ENCODE peak calls at places on chromosome 17, in four cellular contexts. I, P, D and O are unnamed samples.

GRCh38 chr17:40124279-40125141 is 2.7 kb downstream of the MSL1 start:
- DNase-seq in D (no peak), I (no peak), P (no peak), O (no peak)

GRCh38 chr17:48617515-48618365 is 2.6 kb upstream of the HOXB8 start:
- DNase-seq in I (no peak), P (no peak), D (no peak), O (no peak)

GRCh38 chr17:73261617-73261951 is at the start of gene CPSF4L:
- DNase-seq in D (no peak), I (no peak), P (no peak), O (no peak)

GRCh38 chr17:82693168-82693867 is 5.2 kb downstream of the RAB40B start:
- DNase-seq in P (no peak), I (no peak), D (no peak), O (no peak)

GRCh38 chr17:29514792-29515191 is 52.0 kb downstream of the ABHD15 start:
- DNase-seq in I (no peak), P (no peak), D (no peak), O (no peak)

GRCh38 chr17:52606590-52606989 is 448.1 kb upstream of the CA10 start:
- DNase-seq in D (no peak), P (no peak), I (no peak), O (no peak)

GRCh38 chr17:6470146-6470718 is 26.0 kb downstream of the PIMREG start:
- DNase-seq in D (no peak), I (no peak), P (no peak), O (no peak)

GRCh38 chr17:5354310-5354709 is 65.2 kb downstream of the NUP88 start:
- DNase-seq in D (no peak), I (no peak), P (no peak), O (no peak)

GRCh38 chr17:5510776-5511175 is 24.4 kb downstream of the MIS12 start:
- DNase-seq in P (no peak), I (no peak), D (no peak), O (no peak)

GRCh38 chr17:15261818-15262290 is 3.3 kb downstream of the PMP22 start:
- DNase-seq in D (peak), I (no peak), P (no peak), O (no peak)

DNA sequence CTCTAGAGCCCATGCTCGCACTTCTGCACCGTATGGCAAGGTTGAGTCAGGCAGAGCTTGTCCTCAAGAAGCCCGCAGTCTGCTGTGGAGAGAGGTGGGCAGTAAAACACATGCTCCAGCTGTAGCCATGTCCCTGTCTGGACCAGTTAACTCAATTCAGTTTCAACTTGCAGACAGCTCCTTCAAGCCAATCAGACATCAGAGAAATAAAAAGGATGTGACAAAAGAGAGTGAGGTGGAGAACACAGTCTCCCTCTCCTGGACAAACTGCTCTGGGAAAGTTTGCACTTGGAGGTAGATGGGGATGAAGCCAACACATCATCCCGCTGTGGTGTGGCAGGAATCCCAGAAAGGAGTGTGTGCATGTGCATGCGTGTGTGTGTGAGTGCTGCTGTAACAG is 358.5 kb upstream of the ASIC2 start:
- DNase-seq in P (no peak), I (no peak), D (peak), O (no peak)
- TF ChIP-seq CTCF in P (no peak), I (no peak), D (peak), O (no peak)

GRCh38 chr17:56594528-56595418 is 1.3 kb downstream of the NOG start:
- DNase-seq in D (peak), P (no peak), I (no peak), O (peak)
- TF ChIP-seq CTCF in D (no peak), P (no peak), I (no peak), O (no peak)

GRCh38 chr17:43531955-43532354 is 14.2 kb downstream of the ETV4 start:
- DNase-seq in P (no peak), D (no peak), I (no peak), O (no peak)

GRCh38 chr17:43531082-43531378 is 15.1 kb downstream of the ETV4 start:
- DNase-seq in P (no peak), D (no peak), I (no peak), O (no peak)

GRCh38 chr17:43534909-43535308 is 11.2 kb downstream of the ETV4 start:
- DNase-seq in D (no peak), P (no peak), I (no peak), O (no peak)

GRCh38 chr17:43532581-43532980 is 13.6 kb downstream of the ETV4 start:
- DNase-seq in I (no peak), D (no peak), P (no peak), O (no peak)

DNA sequence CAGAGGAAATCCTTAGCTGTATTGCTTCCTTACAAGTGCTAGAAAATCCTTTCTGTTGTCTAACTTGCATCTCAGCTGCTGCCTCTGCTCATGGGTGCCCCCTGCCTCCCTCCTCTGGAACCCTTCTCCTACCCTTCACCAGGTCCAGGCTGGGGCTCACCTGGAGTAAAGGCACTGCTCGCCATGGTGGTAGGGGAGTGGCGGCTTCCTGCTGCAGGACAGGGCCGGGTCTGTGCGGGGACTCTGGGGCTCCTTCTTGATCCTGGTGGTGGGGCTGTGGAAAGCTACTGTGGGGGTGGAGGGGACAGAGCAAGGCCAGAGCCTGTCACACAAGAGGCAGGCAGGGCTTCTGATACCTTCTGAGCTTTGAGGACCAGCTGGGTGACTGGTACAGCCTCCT is 12.4 kb downstream of the ETV4 start:
- DNase-seq in I (no peak), P (no peak), D (no peak), O (no peak)
- TF ChIP-seq CTCF in I (no peak), P (no peak), D (no peak), O (no peak)

DNA sequence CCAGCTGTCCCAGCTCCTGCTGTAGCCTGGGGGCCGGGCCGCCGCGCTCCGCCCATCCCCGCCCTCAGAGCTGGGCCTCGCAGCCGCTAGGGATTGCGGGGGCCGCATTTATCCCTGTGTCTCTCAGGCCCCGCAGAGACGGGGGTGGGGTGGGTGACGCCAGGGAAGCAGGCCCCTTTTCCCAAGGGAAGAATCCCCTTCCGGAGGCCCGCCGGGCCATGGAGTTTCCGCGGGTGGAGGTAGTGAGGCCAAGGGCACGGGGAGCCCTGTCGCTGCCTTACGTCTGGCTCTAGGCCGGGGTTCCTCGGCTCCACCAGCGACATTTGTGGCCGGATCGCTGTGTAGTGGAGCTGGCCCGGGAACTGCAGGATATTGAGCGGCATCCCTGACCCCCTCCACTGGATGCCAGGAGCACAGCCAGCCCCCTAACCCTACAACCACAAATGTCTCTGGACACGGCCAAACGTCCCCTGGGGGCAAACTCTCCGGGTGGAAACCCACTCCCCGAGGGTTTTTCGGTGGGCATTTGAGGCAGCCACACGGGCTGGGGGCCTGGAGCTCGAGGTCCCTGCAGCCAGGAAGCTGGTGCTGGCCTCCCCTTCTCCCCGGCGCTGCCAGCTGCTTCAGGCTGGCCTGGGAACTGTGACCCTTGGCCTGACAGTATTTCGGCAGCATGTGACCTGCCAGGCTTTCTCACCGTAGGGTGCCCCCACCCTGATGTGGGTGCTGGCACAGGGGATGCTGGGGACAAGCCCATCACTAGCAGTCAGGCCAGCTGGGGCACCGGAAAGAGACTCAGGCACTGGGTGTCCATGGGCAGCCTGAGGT is 12.0 kb upstream of the CD300A start:
- DNase-seq in P (peak), I (no peak), D (peak), O (peak)
- TF ChIP-seq CTCF in P (peak), I (no peak), D (no peak), O (no peak)

GRCh38 chr17:66450857-66451158 is 148.4 kb downstream of the PRKCA start:
- DNase-seq in D (no peak), P (no peak), I (no peak), O (no peak)

GRCh38 chr17:66451188-66452149 is 149.1 kb downstream of the PRKCA start:
- DNase-seq in I (no peak), D (peak), P (no peak), O (no peak)

GRCh38 chr17:66458782-66459181 is 156.4 kb downstream of the PRKCA start:
- DNase-seq in I (no peak), P (no peak), D (no peak), O (no peak)

GRCh38 chr17:66459811-66460270 is 157.4 kb downstream of the PRKCA start:
- DNase-seq in I (no peak), D (peak), P (no peak), O (peak)

DNA sequence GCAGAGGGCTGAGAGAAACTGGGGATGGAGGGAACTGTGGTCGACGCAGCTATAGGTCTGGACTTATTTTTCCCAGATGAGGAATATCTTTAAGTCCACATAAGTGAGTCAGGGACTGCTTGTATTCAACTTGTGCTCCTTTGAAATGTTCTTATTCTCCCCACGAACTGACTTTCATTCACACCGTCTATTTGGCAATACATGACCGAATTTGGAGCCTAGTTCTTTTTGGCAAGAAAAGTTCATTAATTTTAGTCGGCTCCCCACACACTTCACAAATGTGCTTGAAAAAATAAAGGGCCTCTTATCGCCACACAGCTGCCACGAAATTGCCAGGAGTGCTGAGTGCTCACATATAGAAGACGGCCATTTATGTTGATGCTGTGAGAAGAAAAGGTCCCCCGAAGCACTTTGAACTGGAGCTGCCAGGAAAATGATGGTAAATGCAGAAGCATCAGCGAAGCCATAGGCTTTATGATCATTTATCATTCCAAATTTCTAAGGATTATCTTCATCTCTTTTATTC is 152.7 kb downstream of the PRKCA start:
- DNase-seq in I (no peak), D (no peak), P (no peak), O (no peak)
- TF ChIP-seq CTCF in I (no peak), D (no peak), P (no peak), O (no peak)

GRCh38 chr17:81189670-81190530 is 23.9 kb upstream of the AATK start:
- DNase-seq in D (peak), P (no peak), I (no peak), O (no peak)
- TF ChIP-seq CTCF in D (peak), P (peak), I (no peak), O (no peak)

GRCh38 chr17:38914741-38915638 is 10.4 kb upstream of the LASP1NB start:
- DNase-seq in I (no peak), D (no peak), P (peak), O (no peak)
- TF ChIP-seq CTCF in I (no peak), D (no peak), P (no peak), O (no peak)

GRCh38 chr17:42310281-42311156 is 22.2 kb downstream of the STAT5A start:
- DNase-seq in I (no peak), D (no peak), P (no peak), O (no peak)
- TF ChIP-seq CTCF in I (no peak), D (no peak), P (no peak), O (no peak)

GRCh38 chr17:57121308-57122042 is 36.4 kb downstream of the AKAP1 start:
- DNase-seq in P (no peak), D (peak), I (no peak), O (peak)
- TF ChIP-seq CTCF in P (peak), D (peak), I (no peak), O (no peak)